ENCODE peak calls at places on chromosomes 12 and 14, in seven cellular contexts. O is breast epithelium, L is uterus, R is Peyer's patch, N is A549, X is heart left ventricle, J is spleen. F is an unnamed sample.

GRCh38 chr12:52298677-52299076 is 7.3 kb upstream of the KRT81 start:
- DNase-seq in O (no peak), L (no peak), R (no peak), N (no peak), X (no peak), J (no peak), F (no peak)

GRCh38 chr12:49058366-49059062 is 2.1 kb downstream of the KMT2D start:
- DNase-seq in O (no peak), L (no peak), R (no peak), N (no peak), X (no peak), J (no peak), F (no peak)

GRCh38 chr14:24806061-24806678 is 172.2 kb upstream of the GZMB start:
- DNase-seq in O (peak; percentile 67), L (peak; percentile 47), R (peak; percentile 77), N (peak; percentile 17), X (peak; percentile 69), J (no peak), F (peak; percentile 81)

GRCh38 chr12:112096667-112097066 is 11.9 kb downstream of the NAA25 start:
- DNase-seq in O (no peak), L (no peak), R (no peak), N (peak; percentile 57), X (no peak), J (no peak), F (no peak)

GRCh38 chr12:119902084-119902509 is 25.0 kb upstream of the CIT start:
- DNase-seq in O (peak; percentile 19), L (no peak), R (peak; percentile 65), N (peak; percentile 82), X (no peak), J (peak; percentile 78), F (peak; percentile 40)

GRCh38 chr14:78710963-78711362 is 540.8 kb downstream of the NRXN3 start:
- DNase-seq in O (no peak), L (no peak), R (no peak), N (no peak), X (no peak), J (no peak), F (no peak)

GRCh38 chr14:66379116-66379515 is 107.1 kb upstream of the CCDC196 start:
- DNase-seq in O (no peak), L (no peak), R (no peak), N (no peak), X (peak; percentile 55), J (no peak), F (peak; percentile 82)

GRCh38 chr12:48285751-48286650 is 64.7 kb downstream of the ZNF641 start:
- DNase-seq in O (no peak), L (no peak), R (no peak), N (no peak), X (no peak), J (no peak), F (no peak)

GRCh38 chr14:70955543-70956480 is 48.6 kb downstream of the PCNX1 start:
- DNase-seq in O (no peak), L (no peak), R (no peak), N (no peak), X (no peak), J (no peak), F (no peak)

GRCh38 chr14:32129124-32129523 is 52.0 kb downstream of the ARHGAP5 start:
- DNase-seq in O (no peak), L (no peak), R (no peak), N (peak; percentile 24), X (no peak), J (no peak), F (no peak)

GRCh38 chr14:102726191-102726949 is 50.9 kb upstream of the TRAF3 start:
- DNase-seq in O (no peak), L (no peak), R (no peak), N (no peak), X (no peak), J (no peak), F (no peak)

GRCh38 chr12:12032260-12032761 is 38.4 kb upstream of the BCL2L14 start:
- DNase-seq in O (no peak), L (no peak), R (peak; percentile 70), N (no peak), X (no peak), J (no peak), F (peak; percentile 31)

GRCh38 chr12:104411826-104412626 is 44.7 kb upstream of the CHST11 start:
- DNase-seq in O (no peak), L (no peak), R (no peak), N (no peak), X (no peak), J (no peak), F (no peak)

GRCh38 chr14:38098074-38098846 is 109.4 kb upstream of the SSTR1 start:
- DNase-seq in O (no peak), L (no peak), R (no peak), N (no peak), X (no peak), J (no peak), F (no peak)

GRCh38 chr14:42293180-42293579 is 686.5 kb downstream of the LRFN5 start:
- DNase-seq in O (no peak), L (no peak), R (no peak), N (no peak), X (no peak), J (no peak), F (no peak)

GRCh38 chr14:51595831-51596472 is 55.8 kb upstream of the FRMD6 start:
- DNase-seq in O (no peak), L (no peak), R (no peak), N (no peak), X (no peak), J (no peak), F (no peak)

GRCh38 chr14:91418387-91419043 is 895 bp upstream of the CCDC88C start:
- DNase-seq in O (peak; percentile 37), L (peak; percentile 45), R (peak; percentile 85), N (peak; percentile 52), X (peak; percentile 61), J (peak; percentile 94), F (peak; percentile 71)

GRCh38 chr12:95600567-95600966 is 49.3 kb upstream of the USP44 start:
- DNase-seq in O (no peak), L (no peak), R (no peak), N (no peak), X (peak; percentile 41), J (no peak), F (no peak)

GRCh38 chr12:16588812-16589211 is 17.1 kb downstream of the LMO3 start:
- DNase-seq in O (no peak), L (no peak), R (no peak), N (no peak), X (no peak), J (no peak), F (no peak)

GRCh38 chr12:11907625-11908024 is 163.1 kb upstream of the BCL2L14 start:
- DNase-seq in O (no peak), L (no peak), R (no peak), N (no peak), X (no peak), J (no peak), F (no peak)

GRCh38 chr12:122309564-122310121 is 43.3 kb upstream of the VPS33A start:
- DNase-seq in O (no peak), L (no peak), R (no peak), N (no peak), X (no peak), J (no peak), F (no peak)

GRCh38 chr14:103223818-103224352 is 100.6 kb downstream of the TNFAIP2 start:
- DNase-seq in O (no peak), L (no peak), R (no peak), N (no peak), X (no peak), J (no peak), F (no peak)

GRCh38 chr12:49853671-49854070 is 10.8 kb upstream of the BCDIN3D start:
- DNase-seq in O (peak; percentile 2), L (no peak), R (no peak), N (no peak), X (no peak), J (no peak), F (no peak)

GRCh38 chr14:68684466-68685418 is 108.1 kb downstream of the ZFP36L1 start:
- DNase-seq in O (no peak), L (no peak), R (no peak), N (no peak), X (no peak), J (no peak), F (no peak)

GRCh38 chr14:68681256-68681655 is 111.6 kb downstream of the ZFP36L1 start:
- DNase-seq in O (no peak), L (no peak), R (no peak), N (no peak), X (no peak), J (no peak), F (no peak)

GRCh38 chr14:68680541-68681051 is 112.3 kb downstream of the ZFP36L1 start:
- DNase-seq in O (no peak), L (no peak), R (no peak), N (no peak), X (no peak), J (no peak), F (peak; percentile 70)

GRCh38 chr14:68683326-68683725 is 109.5 kb downstream of the ZFP36L1 start:
- DNase-seq in O (no peak), L (no peak), R (no peak), N (no peak), X (no peak), J (no peak), F (no peak)

GRCh38 chr14:68682166-68683103 is 110.4 kb downstream of the ZFP36L1 start:
- DNase-seq in O (no peak), L (peak; percentile 87), R (no peak), N (peak; percentile 78), X (peak; percentile 66), J (no peak), F (no peak)
- H3K27ac ChIP-seq in O (peak overlapping the region; percentile 69), L (peak overlapping the region; percentile 84), R (peak overlapping the region; percentile 83), N (peak overlapping the region; percentile 94), X (peak overlapping the region; percentile 85), J (peak overlapping the region; percentile 93), F (peak overlapping the region; percentile 95)

GRCh38 chr12:108847705-108848104 is 9.7 kb downstream of the SSH1 start:
- DNase-seq in O (no peak), L (no peak), R (no peak), N (no peak), X (no peak), J (peak; percentile 46), F (no peak)
- TF ChIP-seq POLR2A in O (no peak), L (no peak), R (no peak), N (no peak), X (no peak), J (no peak), F (no peak)

GRCh38 chr14:75307700-75308379 is 29.2 kb downstream of the FOS start:
- DNase-seq in O (peak; percentile 72), L (peak; percentile 86), R (peak; percentile 88), N (peak; percentile 64), X (peak; percentile 84), J (peak; percentile 90), F (peak; percentile 84)
- H3K27ac ChIP-seq in O (no peak overlapping the region), L (no peak overlapping the region), R (no peak overlapping the region), N (peak overlapping the region; percentile 66), X (no peak overlapping the region), J (no peak overlapping the region), F (no peak overlapping the region)

DNA sequence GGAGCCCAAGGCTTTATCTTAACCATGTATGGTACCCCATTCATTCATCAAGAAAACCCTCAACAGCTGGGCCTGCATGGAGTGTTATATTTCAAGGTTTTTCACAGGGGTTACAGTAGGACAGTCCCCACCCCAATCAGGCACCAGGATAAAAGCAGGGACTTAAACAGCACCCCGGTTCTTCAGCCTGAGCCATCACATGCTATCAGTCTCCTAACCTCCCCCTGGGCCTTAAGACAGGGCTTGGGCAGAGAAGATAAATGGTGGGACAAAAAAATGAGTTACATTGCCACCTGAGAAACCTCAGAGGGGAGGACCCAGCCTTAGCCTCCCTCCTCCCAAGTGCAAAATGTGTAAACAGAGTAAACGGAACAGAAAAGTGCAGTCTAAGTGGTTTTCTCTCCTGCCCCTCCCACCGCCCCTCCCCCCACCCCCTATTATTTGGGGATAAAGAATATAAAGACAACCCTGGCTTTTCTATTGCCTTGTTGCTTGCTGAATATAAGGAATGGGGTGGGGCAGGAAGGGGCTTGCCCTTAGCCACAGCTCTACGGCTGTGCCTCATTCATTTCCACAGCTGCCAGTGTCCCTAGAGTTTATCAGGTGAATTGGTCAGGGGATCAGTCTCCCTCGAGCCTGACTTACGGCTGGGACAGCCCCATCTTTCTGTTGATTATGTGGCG is 18.7 kb downstream of the MAP3K12 start:
- DNase-seq in O (no peak), L (no peak), R (no peak), N (no peak), X (no peak), J (no peak), F (no peak)
- TF ChIP-seq POLR2A in O (no peak), L (no peak), R (no peak), N (no peak), X (no peak), J (no peak), F (no peak)

F was measured in right lobe of liver.